ENCODE peak calls at places on chromosomes 7 and 10, in ten cellular contexts. K is upper lobe of right lung; C is neural progenitor cell; J is right lobe of liver; H is fibroblast of lung; V is heart left ventricle; I is left ventricle myocardium inferior; Q is CD8-positive, alpha-beta T cell; T is IMR-90; O is A549. L is an unnamed sample.

GRCh38 chr7:82700739-82701138 is 257.2 kb upstream of the CACNA2D1 start:
- DNase-seq in K (no peak), C (no peak), J (no peak), H (no peak), V (no peak), I (no peak), Q (no peak), T (no peak), O (no peak), L (no peak)

GRCh38 chr10:106189254-106189653 is 975.3 kb downstream of the SORCS1 start:
- DNase-seq in K (no peak), C (peak), J (no peak), H (peak), V (no peak), I (no peak), Q (no peak), T (no peak), O (peak), L (peak)

GRCh38 chr7:155785536-155785935 is 26.7 kb downstream of the SHH start:
- DNase-seq in K (no peak), C (no peak), J (no peak), H (peak), V (no peak), I (no peak), Q (no peak), T (peak), O (no peak), L (no peak)

GRCh38 chr10:6562221-6562620 is 17.9 kb downstream of the PRKCQ start:
- DNase-seq in K (no peak), C (no peak), J (no peak), H (no peak), V (no peak), I (no peak), Q (no peak), T (no peak), O (no peak), L (no peak)

GRCh38 chr7:106252568-106252967 is 32.2 kb downstream of the NAMPT start:
- DNase-seq in K (no peak), C (no peak), J (no peak), H (no peak), V (no peak), I (no peak), Q (no peak), T (no peak), O (no peak), L (no peak)

GRCh38 chr7:95191793-95192192 is 132.5 kb downstream of the PON1 start:
- DNase-seq in K (no peak), C (no peak), J (no peak), H (no peak), V (no peak), I (no peak), Q (no peak), T (no peak), O (no peak), L (no peak)

GRCh38 chr7:38655833-38656774 is 24.9 kb upstream of the AMPH start:
- DNase-seq in K (no peak), C (no peak), J (no peak), H (no peak), V (peak), I (peak), Q (no peak), T (no peak), O (no peak), L (no peak)

GRCh38 chr10:4775808-4776207 is 50.2 kb upstream of the AKR1E2 start:
- DNase-seq in K (no peak), C (no peak), J (no peak), H (peak), V (no peak), I (no peak), Q (no peak), T (peak), O (peak), L (peak)

GRCh38 chr7:96833701-96834453 is 124.2 kb upstream of the SEM1 start:
- DNase-seq in K (no peak), C (no peak), J (no peak), H (no peak), V (no peak), I (no peak), Q (no peak), T (no peak), O (no peak), L (no peak)

GRCh38 chr7:51009716-51010496 is 227.2 kb upstream of the GRB10 start:
- DNase-seq in K (peak), C (no peak), J (no peak), H (peak), V (peak), I (no peak), Q (no peak), T (peak), O (no peak), L (peak)

GRCh38 chr10:29734980-29735627 is 100.3 kb upstream of the SVIL start:
- DNase-seq in K (peak), C (peak), J (peak), H (peak), V (peak), I (peak), Q (peak), T (no peak), O (peak), L (peak)

GRCh38 chr10:77949167-77949566 is 22.6 kb upstream of the DLG5 start:
- DNase-seq in K (no peak), C (peak), J (no peak), H (peak), V (no peak), I (no peak), Q (no peak), T (peak), O (peak), L (peak)

GRCh38 chr7:140685407-140686087 is 11.0 kb upstream of the NDUFB2 start:
- DNase-seq in K (no peak), C (no peak), J (peak), H (no peak), V (no peak), I (no peak), Q (no peak), T (no peak), O (no peak), L (no peak)

GRCh38 chr10:83252169-83252568 is 887.1 kb upstream of the GHITM start:
- DNase-seq in K (no peak), C (no peak), J (no peak), H (no peak), V (no peak), I (no peak), Q (no peak), T (no peak), O (no peak), L (no peak)

GRCh38 chr10:125848371-125848770 is 25.0 kb downstream of the BCCIP start:
- DNase-seq in K (no peak), C (no peak), J (no peak), H (no peak), V (no peak), I (no peak), Q (no peak), T (no peak), O (no peak), L (no peak)

GRCh38 chr7:10707519-10707918 is 266.2 kb upstream of the PHF14 start:
- DNase-seq in K (no peak), C (no peak), J (no peak), H (peak), V (no peak), I (no peak), Q (no peak), T (no peak), O (no peak), L (no peak)

GRCh38 chr10:14583967-14584366 is 190.7 kb downstream of the FAM107B start:
- DNase-seq in K (no peak), C (no peak), J (no peak), H (no peak), V (no peak), I (no peak), Q (no peak), T (no peak), O (no peak), L (no peak)

GRCh38 chr7:36441344-36442022 is 51.8 kb downstream of the ANLN start:
- DNase-seq in K (no peak), C (peak), J (no peak), H (no peak), V (no peak), I (no peak), Q (no peak), T (no peak), O (no peak), L (no peak)

GRCh38 chr10:31949266-31949665 is 20.6 kb upstream of the ARHGAP12 start:
- DNase-seq in K (no peak), C (no peak), J (no peak), H (no peak), V (no peak), I (no peak), Q (no peak), T (no peak), O (no peak), L (no peak)

GRCh38 chr10:79400567-79401004 is 44.8 kb downstream of the ZCCHC24 start:
- DNase-seq in K (peak), C (peak), J (no peak), H (no peak), V (peak), I (no peak), Q (peak), T (no peak), O (peak), L (peak)

GRCh38 chr10:94677691-94678090 is 5.8 kb upstream of the CYP2C18 start:
- DNase-seq in K (no peak), C (peak), J (peak), H (no peak), V (no peak), I (no peak), Q (no peak), T (no peak), O (peak), L (peak)
- TF ChIP-seq CTCF in K (no peak), C (peak), J (peak), H (no peak), V (no peak), I (no peak), Q (no peak), T (no peak), O (no peak), L (no peak)

GRCh38 chr7:131502810-131503545 is 53.5 kb downstream of the PODXL start:
- DNase-seq in K (no peak), C (no peak), J (peak), H (no peak), V (peak), I (peak), Q (no peak), T (peak), O (no peak), L (no peak)

GRCh38 chr7:131501422-131501821 is 55.0 kb downstream of the PODXL start:
- DNase-seq in K (no peak), C (no peak), J (no peak), H (peak), V (no peak), I (no peak), Q (peak), T (peak), O (no peak), L (no peak)

GRCh38 chr7:131500357-131500756 is 56.1 kb downstream of the PODXL start:
- DNase-seq in K (no peak), C (no peak), J (no peak), H (no peak), V (no peak), I (no peak), Q (no peak), T (no peak), O (no peak), L (no peak)

GRCh38 chr7:131503639-131504038 is 52.8 kb downstream of the PODXL start:
- DNase-seq in K (no peak), C (no peak), J (no peak), H (no peak), V (no peak), I (no peak), Q (no peak), T (no peak), O (no peak), L (no peak)

GRCh38 chr7:131501930-131502685 is 54.3 kb downstream of the PODXL start:
- DNase-seq in K (no peak), C (no peak), J (no peak), H (no peak), V (no peak), I (no peak), Q (no peak), T (no peak), O (no peak), L (no peak)
- H3K27ac ChIP-seq in K (no peak), C (peak), J (no peak), H (no peak), V (peak), I (peak), Q (no peak), T (no peak), O (no peak), L (no peak)

GRCh38 chr10:62632071-62632809 is 172.3 kb upstream of the ADO start:
- DNase-seq in K (peak), C (no peak), J (no peak), H (peak), V (peak), I (peak), Q (peak), T (no peak), O (peak), L (no peak)
- TF ChIP-seq CTCF in K (no peak), C (no peak), J (no peak), H (no peak), V (no peak), I (no peak), Q (no peak), T (no peak), O (no peak), L (no peak)

DNA sequence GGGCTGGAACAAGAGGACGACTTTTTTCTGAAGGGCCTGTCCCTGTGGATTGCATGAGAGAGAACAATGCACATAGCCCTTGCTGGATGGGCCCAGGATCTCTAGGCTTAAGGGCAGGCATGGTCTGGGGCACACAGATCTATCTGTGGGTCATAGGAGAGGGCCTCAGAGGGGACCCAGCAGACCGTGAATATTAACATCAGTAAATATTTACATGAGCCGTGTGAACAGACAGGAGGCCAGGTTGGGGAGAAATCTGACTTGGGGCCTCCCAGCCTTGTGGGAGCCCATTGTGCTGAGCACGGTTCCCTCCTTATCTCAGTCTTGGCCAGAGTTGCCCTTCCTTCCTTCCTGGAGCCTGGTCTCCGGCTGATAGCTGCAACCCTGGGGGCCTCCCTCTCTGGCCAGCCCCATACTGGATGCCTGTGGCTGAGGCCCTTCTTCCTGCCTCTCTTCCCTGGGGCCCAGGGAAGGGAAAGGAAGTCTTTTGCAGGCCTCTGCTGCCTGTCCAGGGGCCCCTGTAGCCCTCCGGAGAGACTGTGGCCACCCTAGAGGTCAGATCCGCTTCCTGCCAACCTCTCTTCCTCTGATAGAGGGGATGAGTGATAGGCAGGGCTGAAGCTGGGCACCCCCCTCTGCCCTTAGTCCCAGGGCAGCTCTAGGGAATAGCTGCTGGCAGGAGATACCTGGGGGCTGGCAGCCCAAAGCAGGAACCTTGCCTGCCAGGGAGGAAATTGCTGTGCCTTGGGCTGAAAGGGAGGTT is 44.5 kb upstream of the TRIM8 start:
- DNase-seq in K (no peak), C (no peak), J (peak), H (no peak), V (peak), I (peak), Q (no peak), T (no peak), O (no peak), L (no peak)
- H3K27ac ChIP-seq in K (peak), C (no peak), J (peak), H (no peak), V (peak), I (peak), Q (no peak), T (peak), O (no peak), L (no peak)

DNA sequence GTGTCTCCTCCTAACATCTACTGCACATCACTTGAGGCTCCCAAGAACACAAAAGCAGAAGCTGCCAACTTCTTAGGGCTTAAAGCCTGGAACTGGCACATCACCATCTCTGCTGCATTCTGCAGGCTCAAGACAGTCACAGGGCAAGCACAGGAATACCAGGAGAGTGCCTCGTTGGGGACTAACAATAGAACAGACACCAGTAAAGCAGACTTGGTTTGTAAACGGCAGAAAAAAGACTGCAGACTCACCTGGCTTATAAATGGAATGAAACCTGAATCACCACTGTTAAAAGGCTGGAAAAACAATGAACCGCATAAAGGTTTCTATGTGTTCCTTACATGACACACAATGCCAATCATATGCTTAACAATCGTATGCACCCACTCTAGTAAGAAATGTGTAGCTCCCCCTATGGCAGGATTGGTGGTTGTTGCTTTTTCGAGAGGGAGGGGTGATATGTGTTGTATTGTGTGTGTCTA is 12.8 kb downstream of the RHEB start:
- DNase-seq in K (no peak), C (no peak), J (no peak), H (no peak), V (no peak), I (no peak), Q (no peak), T (no peak), O (peak), L (no peak)
- TF ChIP-seq CTCF in K (no peak), C (peak), J (no peak), H (peak), V (peak), I (no peak), Q (no peak), T (no peak), O (no peak), L (no peak)

GRCh38 chr10:22631646-22632278 is 82.6 kb downstream of the PIP4K2A start:
- DNase-seq in K (no peak), C (no peak), J (peak), H (peak), V (no peak), I (no peak), Q (no peak), T (peak), O (no peak), L (no peak)
- H3K27ac ChIP-seq in K (peak), C (no peak), J (peak), H (no peak), V (peak), I (peak), Q (peak), T (no peak), O (no peak), L (no peak)

GRCh38 chr10:103394180-103394579 is 2.1 kb downstream of the ATP5MK start:
- DNase-seq in K (peak), C (no peak), J (no peak), H (peak), V (no peak), I (no peak), Q (no peak), T (no peak), O (no peak), L (no peak)

GRCh38 chr10:103397191-103397825 is 882 bp downstream of the PDCD11 start:
- DNase-seq in K (no peak), C (no peak), J (no peak), H (no peak), V (no peak), I (no peak), Q (no peak), T (no peak), O (no peak), L (no peak)

GRCh38 chr10:103395754-103396066 is 565 bp downstream of the ATP5MK start:
- DNase-seq in K (no peak), C (peak), J (no peak), H (peak), V (no peak), I (no peak), Q (no peak), T (peak), O (peak), L (peak)

GRCh38 chr10:103396067-103396788 is at the start of the genes ATP5MK and PDCD11:
- DNase-seq in K (peak), C (peak), J (peak), H (peak), V (peak), I (peak), Q (peak), T (peak), O (peak), L (peak)

DNA sequence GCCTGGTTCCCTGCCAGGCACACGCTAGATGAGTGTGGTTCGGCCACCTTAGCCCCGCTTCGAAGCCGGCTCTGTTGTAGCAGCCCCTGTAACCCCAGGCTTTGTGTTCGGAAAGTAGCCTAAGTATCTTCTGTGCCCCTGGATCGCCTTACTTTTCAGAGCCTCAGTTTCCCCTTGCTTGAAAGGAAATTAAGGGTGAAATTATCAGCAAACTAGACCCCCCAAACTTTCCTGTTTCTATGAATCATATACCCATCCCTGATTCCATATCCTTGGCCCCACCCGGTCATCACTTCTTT is 312 bp downstream of the PDCD11 start:
- DNase-seq in K (no peak), C (no peak), J (no peak), H (no peak), V (no peak), I (no peak), Q (no peak), T (no peak), O (no peak), L (peak)
- TF ChIP-seq CTCF in K (no peak), C (no peak), J (no peak), H (no peak), V (no peak), I (no peak), Q (no peak), T (no peak), O (no peak), L (no peak)

GRCh38 chr7:157575777-157576176 is 239.0 kb downstream of the DNAJB6 start:
- DNase-seq in K (no peak), C (no peak), J (no peak), H (no peak), V (no peak), I (no peak), Q (no peak), T (no peak), O (no peak), L (no peak)

GRCh38 chr7:157577061-157577460 is 240.3 kb downstream of the DNAJB6 start:
- DNase-seq in K (peak), C (no peak), J (no peak), H (no peak), V (peak), I (no peak), Q (no peak), T (no peak), O (no peak), L (no peak)

GRCh38 chr7:157579425-157579824 is 242.6 kb downstream of the DNAJB6 start:
- DNase-seq in K (peak), C (no peak), J (no peak), H (no peak), V (peak), I (no peak), Q (no peak), T (no peak), O (no peak), L (no peak)

GRCh38 chr7:157576415-157576814 is 239.6 kb downstream of the DNAJB6 start:
- DNase-seq in K (peak), C (no peak), J (peak), H (no peak), V (peak), I (no peak), Q (peak), T (no peak), O (no peak), L (no peak)

GRCh38 chr7:157577796-157578339 is 241.1 kb downstream of the DNAJB6 start:
- DNase-seq in K (peak), C (no peak), J (no peak), H (no peak), V (peak), I (no peak), Q (no peak), T (no peak), O (no peak), L (no peak)
- H3K27ac ChIP-seq in K (no peak), C (no peak), J (no peak), H (no peak), V (no peak), I (no peak), Q (no peak), T (no peak), O (no peak), L (no peak)

L was measured in RWPE1.